ENCODE peak calls at places on chromosome 15, in seven cellular contexts. N is psoas muscle; K is CD4-positive, CD25-positive, alpha-beta regulatory T cell; R is MM.1S; A is transverse colon; I is breast epithelium; P is adrenal gland. E is an unnamed sample.

GRCh38 chr15:47717036-47717611 is at the start of gene SEMA6D:
- DNase-seq in N (peak; percentile 76), K (no peak), A (peak; percentile 72), I (peak; percentile 63), R (peak; percentile 22), P (peak; percentile 55), E (peak; percentile 90)

GRCh38 chr15:90184786-90185704 is 16.1 kb upstream of the SEMA4B start:
- DNase-seq in A (peak; percentile 81), K (peak; percentile 50), N (peak; percentile 72), R (peak; percentile 88), I (peak; percentile 77), P (peak; percentile 69), E (peak; percentile 13)

GRCh38 chr15:81386947-81387346 is 12.9 kb upstream of the TMC3 start:
- DNase-seq in P (no peak), K (no peak), N (no peak), I (no peak), R (no peak), A (no peak), E (no peak)

GRCh38 chr15:42090375-42090774 is 4.0 kb downstream of the PLA2G4D start:
- DNase-seq in K (no peak), I (no peak), A (peak; percentile 47), R (no peak), N (no peak), P (no peak), E (no peak)

GRCh38 chr15:96703794-96704550 is 373.5 kb downstream of the NR2F2 start:
- DNase-seq in A (no peak), P (no peak), I (no peak), N (no peak), R (no peak), K (no peak), E (no peak)

GRCh38 chr15:81301815-81302399 is 22.0 kb downstream of the STARD5 start:
- DNase-seq in P (no peak), A (peak; percentile 64), N (no peak), I (no peak), K (peak; percentile 61), R (peak; percentile 60), E (no peak)

GRCh38 chr15:34837246-34838016 is 42.1 kb upstream of the ACTC1 start:
- DNase-seq in R (no peak), I (no peak), A (no peak), N (no peak), P (peak; percentile 39), K (no peak), E (peak; percentile 92)

GRCh38 chr15:85689729-85690128 is 105.0 kb downstream of the KLHL25 start:
- DNase-seq in I (no peak), N (no peak), P (peak; percentile 40), A (peak; percentile 56), K (peak; percentile 93), R (peak; percentile 78), E (no peak)

GRCh38 chr15:79635897-79636596 is 203.9 kb downstream of the MINAR1 start:
- DNase-seq in N (no peak), P (no peak), R (no peak), A (no peak), K (no peak), I (no peak), E (peak; percentile 57)

GRCh38 chr15:77822631-77823230 is 190.0 kb upstream of the LINGO1 start:
- DNase-seq in P (no peak), R (no peak), I (no peak), N (no peak), K (no peak), A (no peak), E (no peak)

GRCh38 chr15:80779658-80780415 is 667 bp downstream of the CEMIP start:
- DNase-seq in A (peak; percentile 11), I (no peak), P (no peak), R (no peak), K (no peak), N (peak; percentile 14), E (peak; percentile 57)

GRCh38 chr15:66154581-66154980 is 99.0 kb downstream of the MEGF11 start:
- DNase-seq in R (no peak), A (no peak), N (no peak), P (no peak), K (no peak), I (no peak), E (no peak)

GRCh38 chr15:60840306-60840702 is 361.4 kb upstream of the ICE2 start:
- DNase-seq in N (no peak), I (no peak), A (no peak), P (no peak), R (no peak), K (no peak), E (peak; percentile 51)

GRCh38 chr15:45306105-45306504 is 54.1 kb downstream of the SLC28A2 start:
- DNase-seq in R (no peak), I (no peak), P (no peak), A (no peak), N (no peak), K (no peak), E (no peak)

GRCh38 chr15:29888651-29889050 is 66.4 kb upstream of the TJP1 start:
- DNase-seq in A (no peak), N (no peak), R (no peak), P (no peak), I (no peak), K (no peak), E (peak; percentile 69)

GRCh38 chr15:101028772-101029438 is 109.7 kb downstream of the LRRK1 start:
- DNase-seq in I (no peak), K (no peak), A (peak; percentile 4), N (no peak), R (no peak), P (peak; percentile 9), E (no peak)

GRCh38 chr15:77634266-77634962 is 1.7 kb upstream of the LINGO1 start:
- DNase-seq in A (peak; percentile 83), K (peak; percentile 62), I (no peak), N (peak; percentile 50), R (peak; percentile 70), P (peak; percentile 52), E (peak; percentile 42)

GRCh38 chr15:89399390-89400120 is 64.9 kb upstream of the POLG start:
- DNase-seq in A (peak; percentile 21), I (no peak), P (no peak), K (peak; percentile 51), R (peak; percentile 62), N (no peak), E (peak; percentile 70)

GRCh38 chr15:64004582-64004981 is 41.7 kb downstream of the DAPK2 start:
- DNase-seq in K (no peak), A (peak; percentile 80), P (peak; percentile 86), I (no peak), N (peak; percentile 44), R (no peak), E (no peak)

GRCh38 chr15:90325677-90326200 is 26.3 kb upstream of the ZNF774 start:
- DNase-seq in N (no peak), A (no peak), P (no peak), K (no peak), I (no peak), R (no peak), E (no peak)

GRCh38 chr15:82043726-82044372 is 2.0 kb downstream of the MEX3B start:
- DNase-seq in A (peak; percentile 10), P (no peak), R (no peak), I (no peak), K (no peak), N (no peak), E (peak; percentile 16)

GRCh38 chr15:93617443-93617842 is 528.4 kb upstream of the RGMA start:
- DNase-seq in R (no peak), I (no peak), P (no peak), A (no peak), N (peak; percentile 14), K (no peak), E (no peak)

GRCh38 chr15:78455749-78456148 is 17.7 kb downstream of the IREB2 start:
- DNase-seq in K (no peak), R (no peak), I (no peak), P (peak; percentile 81), A (no peak), N (peak; percentile 29), E (no peak)

GRCh38 chr15:55401786-55402246 is 6.3 kb downstream of the CCPG1 start:
- DNase-seq in A (no peak), N (no peak), P (no peak), R (no peak), K (no peak), I (no peak), E (no peak)

DNA sequence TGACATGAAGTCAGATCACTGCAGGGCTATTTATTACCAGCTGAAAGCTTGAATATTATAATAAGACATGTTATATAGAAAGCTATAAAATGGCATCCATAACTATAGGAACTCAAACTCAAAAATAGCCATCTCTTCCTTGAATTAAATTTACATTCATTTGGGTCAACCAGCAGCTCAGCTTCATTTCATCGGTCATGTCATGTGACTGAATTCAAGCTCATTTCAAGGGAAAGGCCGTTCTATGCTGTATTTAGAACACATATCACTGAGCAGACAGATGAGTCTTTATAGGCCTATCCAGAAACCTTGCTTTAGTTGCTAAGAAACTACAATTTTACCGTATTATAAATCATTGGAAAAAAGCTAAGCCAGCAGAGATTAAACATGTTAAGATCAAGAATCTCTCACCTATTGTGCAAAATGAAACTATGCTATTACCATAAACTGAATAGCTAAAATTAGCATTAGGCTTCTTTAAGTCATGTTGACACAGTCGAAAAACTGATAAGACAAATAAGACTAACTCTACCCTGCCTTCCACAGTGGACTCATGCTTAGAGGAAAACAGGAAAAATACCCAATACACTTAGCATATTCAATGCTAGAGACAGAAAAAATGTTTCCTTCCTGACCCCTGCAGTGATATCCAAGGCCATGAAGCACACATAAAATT is 2.3 kb downstream of the NPTN start:
- DNase-seq in P (no peak), K (no peak), I (no peak), R (no peak), A (no peak), N (no peak), E (no peak)
- H3K4me3 ChIP-seq in P (no peak overlapping the region), K (peak overlapping the region; percentile 73), I (peak overlapping the region; percentile 98), R (peak overlapping the region; percentile 79), A (peak overlapping the region; percentile 90), N (peak overlapping the region; percentile 85), E (peak overlapping the region; percentile 72)

GRCh38 chr15:26564354-26564753 is 208.5 kb downstream of the GABRB3 start:
- DNase-seq in A (no peak), R (no peak), N (no peak), P (no peak), K (no peak), I (no peak), E (no peak)
- H3K9me3 ChIP-seq in A (no peaks in the 10 kb centered on the region), R (no peaks in the 10 kb centered on the region), N (no peaks in the 10 kb centered on the region), P (no peaks in the 10 kb centered on the region), K (no peaks in the 10 kb centered on the region), I (no peaks in the 10 kb centered on the region), E (no peaks in the 10 kb centered on the region)

DNA sequence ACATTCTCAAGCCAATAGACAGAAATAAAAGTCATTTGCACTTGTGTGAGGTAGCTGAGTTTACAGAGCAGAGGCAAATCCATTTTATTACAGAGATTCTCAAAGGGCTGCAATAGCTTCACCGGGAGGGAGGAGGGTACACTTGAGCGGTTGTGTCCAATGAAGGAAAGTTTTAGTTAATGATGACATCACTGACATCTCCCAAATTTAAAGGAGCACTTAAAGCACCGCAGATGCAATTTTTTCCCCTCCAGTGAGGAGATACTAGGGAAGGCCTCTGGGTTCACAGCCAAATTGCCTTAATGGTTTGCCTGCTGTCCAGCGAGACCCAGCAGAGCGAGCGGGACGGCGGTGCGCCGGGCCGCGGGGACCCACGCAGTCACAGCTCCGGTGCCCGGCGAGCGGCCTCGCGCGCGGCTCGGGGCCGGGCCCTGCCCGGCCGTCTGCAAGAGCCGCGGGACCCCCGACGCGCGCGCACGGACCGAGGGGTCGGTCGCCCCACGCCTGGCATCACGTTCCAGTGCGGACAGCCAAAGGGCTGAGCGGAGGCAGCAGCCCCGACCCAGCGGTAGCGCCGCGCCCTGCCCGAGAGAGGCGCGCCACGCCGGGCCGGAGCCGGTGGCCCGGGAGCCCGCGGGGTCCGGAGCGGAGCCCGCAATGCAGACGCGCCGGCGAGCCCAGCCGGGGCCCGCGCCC is 160.5 kb upstream of the CHRNA7 start:
- DNase-seq in R (no peak), N (peak; percentile 14), K (no peak), A (peak; percentile 24), P (no peak), I (no peak), E (no peak)
- H3K4me3 ChIP-seq in R (no peak overlapping the region), N (peak overlapping the region; percentile 71), K (peak overlapping the region; percentile 66), A (peak overlapping the region; percentile 81), P (no peak overlapping the region), I (peak overlapping the region; percentile 80), E (no peak overlapping the region)

GRCh38 chr15:38526158-38526557 is 38.5 kb downstream of the RASGRP1 start:
- DNase-seq in P (no peak), R (no peak), A (no peak), I (no peak), N (no peak), K (no peak), E (no peak)
- H3K9me3 ChIP-seq in P (no peaks in the 10 kb centered on the region), R (no peaks in the 10 kb centered on the region), A (no peaks in the 10 kb centered on the region), I (no peaks in the 10 kb centered on the region), N (no peaks in the 10 kb centered on the region), K (no peaks in the 10 kb centered on the region), E (no peaks in the 10 kb centered on the region)

E was measured in MG63.